ENCODE peak calls at places on chromosomes 11 and 22, in six cellular contexts. Y, X, Z, W, J and P are unnamed samples.

GRCh38 chr11:26276798-26277424 is 55.0 kb upstream of the ANO3 start:
- DNase-seq in X (no peak), Y (peak; percentile 66), Z (peak; percentile 79), J (peak; percentile 48), W (peak; percentile 85), P (peak; percentile 40)

GRCh38 chr11:122727101-122727929 is 71.8 kb downstream of the UBASH3B start:
- DNase-seq in W (no peak), X (peak; percentile 40), Y (peak; percentile 77), Z (no peak), J (no peak), P (no peak)

GRCh38 chr11:128892866-128893565 is 1.9 kb downstream of the KCNJ5 start:
- DNase-seq in W (no peak), J (no peak), Z (no peak), X (no peak), Y (no peak), P (no peak)

GRCh38 chr22:35914665-35915476 is 113.8 kb downstream of the RBFOX2 start:
- DNase-seq in Z (peak; percentile 89), J (peak; percentile 66), W (peak; percentile 92), Y (peak; percentile 23), X (no peak), P (peak; percentile 91)

GRCh38 chr11:123188508-123189165 is 6.4 kb downstream of the CLMP start:
- DNase-seq in W (peak; percentile 85), Z (peak; percentile 61), J (no peak), Y (no peak), X (no peak), P (no peak)

GRCh38 chr22:21857501-21857914 is 9.9 kb downstream of the MAPK1 start:
- DNase-seq in Y (peak; percentile 74), W (no peak), Z (no peak), J (no peak), X (no peak), P (no peak)

GRCh38 chr22:26513852-26514251 is 1.6 kb upstream of the TFIP11 start:
- DNase-seq in J (no peak), Y (no peak), W (no peak), X (no peak), Z (no peak), P (no peak)

GRCh38 chr11:3939651-3940190 is 84.3 kb downstream of the STIM1 start:
- DNase-seq in Z (no peak), W (peak; percentile 53), Y (no peak), J (no peak), X (no peak), P (no peak)

GRCh38 chr11:33557201-33557600 is 143.4 kb downstream of the C11orf91 start:
- DNase-seq in J (no peak), Z (peak; percentile 87), W (peak; percentile 53), X (no peak), Y (no peak), P (no peak)

GRCh38 chr22:24695958-24696511 is 78.5 kb downstream of the PIWIL3 start:
- DNase-seq in X (no peak), J (no peak), Y (no peak), W (peak; percentile 50), Z (no peak), P (no peak)

GRCh38 chr11:46461461-46461927 is 69.9 kb upstream of the CHRM4 start:
- DNase-seq in X (no peak), W (no peak), Y (no peak), Z (no peak), J (no peak), P (no peak)

GRCh38 chr11:125376117-125376516 is 119.9 kb downstream of the FEZ1 start:
- DNase-seq in Y (peak; percentile 20), J (no peak), Z (no peak), X (no peak), W (peak; percentile 50), P (no peak)

GRCh38 chr11:17275376-17276235 is 933 bp upstream of the NUCB2 start:
- DNase-seq in J (no peak), X (no peak), Z (peak; percentile 25), W (no peak), Y (no peak), P (no peak)

GRCh38 chr22:29478326-29479276 is 1.4 kb upstream of the NEFH start:
- DNase-seq in J (no peak), X (no peak), Z (no peak), Y (no peak), W (peak; percentile 21), P (no peak)

GRCh38 chr11:75527938-75528845 is 2.5 kb upstream of the GDPD5 start:
- DNase-seq in W (no peak), Z (no peak), Y (no peak), J (no peak), X (no peak), P (no peak)

GRCh38 chr22:30397656-30398635 is 1.1 kb downstream of the SEC14L2 start:
- DNase-seq in X (no peak), Y (no peak), Z (peak; percentile 3), W (no peak), J (no peak), P (no peak)

GRCh38 chr22:47389201-47389600 is 626.8 kb downstream of the TBC1D22A start:
- DNase-seq in Y (no peak), Z (no peak), X (no peak), W (no peak), J (no peak), P (no peak)

GRCh38 chr11:1281326-1281973 is 28.0 kb downstream of the TOLLIP start:
- DNase-seq in X (no peak), Z (no peak), J (no peak), W (no peak), Y (no peak), P (no peak)

GRCh38 chr11:116467809-116468208 is 305.0 kb downstream of the BUD13 start:
- DNase-seq in W (no peak), Y (no peak), Z (no peak), J (no peak), X (no peak), P (no peak)

GRCh38 chr11:16881074-16881709 is 133.0 kb downstream of the PLEKHA7 start:
- DNase-seq in J (no peak), W (peak; percentile 56), X (no peak), Y (peak; percentile 56), Z (peak; percentile 83), P (no peak)